ENCODE peak calls at places on chromosomes 6 and 20, in ten cellular contexts. O is transverse colon; Y is right lobe of liver; W is CD8-positive, alpha-beta memory T cell; P is psoas muscle; S is lower leg skin; Z is GM23338; D is left ventricle myocardium inferior; I is astrocyte of the spinal cord; E is HAP-1. K is an unnamed sample.

GRCh38 chr6:56364482-56365313 is 117.3 kb upstream of the COL21A1 start:
- DNase-seq in O (no peak), Y (no peak), W (no peak), P (no peak), S (no peak), Z (no peak), D (no peak), I (peak; percentile 75), E (no peak), K (no peak)

GRCh38 chr20:12595841-12596240 is 412.9 kb upstream of the SPTLC3 start:
- DNase-seq in O (no peak), Y (no peak), W (no peak), P (no peak), S (no peak), Z (peak; percentile 19), D (no peak), I (no peak), E (no peak), K (no peak)

GRCh38 chr6:121847806-121848522 is 412.5 kb downstream of the GJA1 start:
- DNase-seq in O (no peak), Y (no peak), W (no peak), P (no peak), S (no peak), Z (peak; percentile 16), D (no peak), I (no peak), E (peak; percentile 69), K (no peak)

GRCh38 chr6:134161036-134161435 is 108.6 kb upstream of the SLC2A12 start:
- DNase-seq in O (no peak), Y (no peak), W (no peak), P (no peak), S (no peak), Z (peak; percentile 38), D (no peak), I (no peak), E (peak; percentile 58), K (no peak)

GRCh38 chr6:125746731-125747588 is 2.5 kb upstream of the HEY2 start:
- DNase-seq in O (peak; percentile 71), Y (peak; percentile 85), W (peak; percentile 78), P (peak; percentile 78), S (no peak), Z (peak; percentile 97), D (peak; percentile 71), I (peak; percentile 79), E (peak; percentile 52), K (peak; percentile 82)

GRCh38 chr6:134739299-134740090 is 210.4 kb downstream of the ALDH8A1 start:
- DNase-seq in O (no peak), Y (no peak), W (no peak), P (no peak), S (no peak), Z (no peak), D (no peak), I (peak; percentile 24), E (no peak), K (no peak)

GRCh38 chr6:157613011-157613522 is 210.0 kb upstream of the SNX9 start:
- DNase-seq in O (no peak), Y (no peak), W (no peak), P (no peak), S (no peak), Z (no peak), D (no peak), I (peak; percentile 84), E (no peak), K (no peak)

GRCh38 chr6:158784505-158784904 is 34.7 kb downstream of the EZR start:
- DNase-seq in O (no peak), Y (no peak), W (no peak), P (no peak), S (no peak), Z (no peak), D (no peak), I (peak; percentile 36), E (no peak), K (no peak)

GRCh38 chr6:15280023-15280422 is 34.2 kb downstream of the JARID2 start:
- DNase-seq in O (no peak), Y (no peak), W (no peak), P (no peak), S (no peak), Z (no peak), D (no peak), I (peak; percentile 72), E (no peak), K (no peak)

GRCh38 chr6:108689279-108690161 is 128.8 kb downstream of the FOXO3 start:
- DNase-seq in O (peak; percentile 56), Y (peak; percentile 94), W (no peak), P (peak; percentile 96), S (peak; percentile 71), Z (no peak), D (peak; percentile 88), I (peak; percentile 65), E (no peak), K (peak; percentile 82)

GRCh38 chr20:63686492-63687321 is 9.7 kb upstream of the TNFRSF6B start:
- DNase-seq in O (peak; percentile 78), Y (peak; percentile 81), W (no peak), P (peak; percentile 87), S (peak; percentile 73), Z (no peak), D (peak; percentile 78), I (peak; percentile 80), E (no peak), K (peak; percentile 95)

GRCh38 chr20:37538003-37538402 is 10.3 kb upstream of the BLCAP start:
- DNase-seq in O (no peak), Y (no peak), W (no peak), P (no peak), S (no peak), Z (no peak), D (no peak), I (peak; percentile 45), E (no peak), K (no peak)

GRCh38 chr6:101396552-101397173 is 3.2 kb downstream of the GRIK2 start:
- DNase-seq in O (peak; percentile 60), Y (peak; percentile 65), W (no peak), P (peak; percentile 46), S (peak; percentile 20), Z (peak; percentile 83), D (peak; percentile 57), I (peak; percentile 65), E (peak; percentile 61), K (no peak)

GRCh38 chr6:39005774-39006173 is 42.8 kb upstream of the GLP1R start:
- DNase-seq in O (no peak), Y (no peak), W (no peak), P (no peak), S (no peak), Z (no peak), D (no peak), I (no peak), E (no peak), K (no peak)

GRCh38 chr6:35165630-35166071 is 24.5 kb upstream of the TCP11 start:
- DNase-seq in O (peak; percentile 26), Y (no peak), W (no peak), P (no peak), S (no peak), Z (no peak), D (no peak), I (no peak), E (no peak), K (no peak)

GRCh38 chr6:63530984-63531383 is 41.3 kb upstream of the LOC128125822 start:
- DNase-seq in O (no peak), Y (no peak), W (no peak), P (no peak), S (no peak), Z (no peak), D (no peak), I (no peak), E (no peak), K (no peak)
- H3K4me3 ChIP-seq in O (no peak overlapping the region), Y (no peak overlapping the region), W (no peak overlapping the region), P (no peak overlapping the region), S (no peak overlapping the region), Z (no peak overlapping the region), D (no peak overlapping the region), I (no peak overlapping the region), E (no peak overlapping the region), K (no peak overlapping the region)

DNA sequence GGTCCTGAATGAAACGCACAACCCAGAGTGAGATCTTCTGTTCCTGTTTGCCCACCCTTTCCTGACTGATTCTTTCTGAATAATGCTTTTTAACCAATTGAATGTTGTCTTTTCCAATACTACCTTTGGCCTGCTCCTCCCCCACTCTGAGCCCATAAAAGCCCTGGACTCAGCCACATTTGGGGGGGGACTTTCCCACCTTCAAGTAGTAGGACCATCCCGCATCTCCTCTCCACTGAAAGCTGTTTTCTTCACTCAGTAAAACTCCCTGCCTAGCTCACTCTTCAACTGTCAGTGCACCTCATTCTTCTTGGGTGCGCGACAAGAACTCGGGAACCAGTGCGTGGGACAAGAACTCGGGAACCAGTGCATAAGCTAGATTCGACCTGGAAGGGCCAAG is 77.9 kb downstream of the EPB41L2 start:
- DNase-seq in O (no peak), Y (no peak), W (no peak), P (no peak), S (no peak), Z (no peak), D (no peak), I (no peak), E (no peak), K (no peak)
- H3K4me3 ChIP-seq in O (no peak overlapping the region), Y (no peak overlapping the region), W (no peak overlapping the region), P (no peak overlapping the region), S (no peak overlapping the region), Z (no peak overlapping the region), D (no peak overlapping the region), I (no peak overlapping the region), E (no peak overlapping the region), K (no peak overlapping the region)

DNA sequence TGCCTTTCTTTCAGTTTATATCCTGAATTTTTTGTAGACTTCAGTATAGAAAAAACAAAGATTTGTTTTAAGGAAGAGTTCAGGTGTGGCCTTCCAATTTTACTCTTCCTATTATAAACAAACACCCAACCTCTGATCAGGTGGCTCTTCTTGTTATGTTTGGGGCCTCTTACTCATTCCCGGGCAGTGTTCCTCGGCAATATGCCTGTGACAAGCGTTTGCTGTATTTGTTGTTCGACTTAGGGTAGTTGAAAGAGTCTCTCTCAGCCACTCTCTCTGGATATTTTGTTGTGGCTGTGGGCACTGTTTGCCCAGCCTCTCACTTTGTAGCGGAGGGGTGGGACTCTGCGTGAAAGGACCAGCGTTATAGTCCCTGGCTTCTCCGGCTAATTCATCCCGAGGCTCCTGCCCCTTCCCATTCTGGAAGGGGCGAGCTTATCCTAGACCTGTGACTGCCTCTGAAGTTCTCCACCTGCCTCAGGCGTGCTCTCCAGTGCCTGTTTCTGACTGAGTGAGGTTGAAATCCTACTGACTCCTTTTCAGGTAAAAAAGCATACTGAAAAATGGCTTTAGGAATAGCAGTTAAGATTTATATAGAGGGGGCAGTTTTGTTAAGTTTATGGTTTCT is 97.4 kb downstream of the PLCB4 start:
- DNase-seq in O (no peak), Y (no peak), W (no peak), P (no peak), S (no peak), Z (peak; percentile 17), D (no peak), I (no peak), E (no peak), K (no peak)
- H3K4me3 ChIP-seq in O (no peak overlapping the region), Y (no peak overlapping the region), W (no peak overlapping the region), P (no peak overlapping the region), S (no peak overlapping the region), Z (no peak overlapping the region), D (peak overlapping the region; percentile 54), I (no peak overlapping the region), E (no peak overlapping the region), K (no peak overlapping the region)

DNA sequence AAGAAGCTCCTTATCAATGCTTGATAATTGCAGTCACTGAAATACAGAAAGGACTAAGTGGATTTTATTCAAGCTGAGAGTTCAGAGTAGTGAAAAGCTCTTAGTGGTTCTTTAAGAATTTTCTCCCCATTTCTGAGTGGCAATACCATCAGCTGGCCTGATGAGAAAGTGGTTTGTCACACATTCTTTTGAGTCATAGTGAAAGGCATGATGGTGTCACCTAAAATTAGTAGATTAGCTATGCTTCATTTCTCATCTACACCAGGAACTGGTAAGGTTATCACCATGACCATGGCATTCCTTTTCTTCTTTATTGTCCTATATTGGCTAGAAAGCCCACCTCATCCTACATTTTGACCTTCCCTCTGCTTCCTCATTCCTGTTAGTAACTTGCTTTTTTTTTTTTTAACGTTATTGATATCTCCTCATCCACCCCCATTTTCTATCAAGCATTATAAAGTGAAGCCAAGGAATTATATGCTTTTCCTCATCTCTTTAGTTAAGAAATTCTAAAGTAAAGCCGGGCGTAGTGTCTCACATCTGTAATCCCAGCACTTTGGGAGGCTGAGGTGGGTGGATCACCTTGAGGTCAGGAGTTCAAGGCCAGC is 67.4 kb upstream of the LOC128125822 start:
- DNase-seq in O (no peak), Y (no peak), W (no peak), P (no peak), S (no peak), Z (no peak), D (no peak), I (no peak), E (no peak), K (no peak)
- H3K4me3 ChIP-seq in O (no peak overlapping the region), Y (no peak overlapping the region), W (no peak overlapping the region), P (no peak overlapping the region), S (no peak overlapping the region), Z (no peak overlapping the region), D (no peak overlapping the region), I (no peak overlapping the region), E (no peak overlapping the region), K (no peak overlapping the region)

K was measured in right atrium auricular region.